ENCODE peak calls at places on chromosomes 1 and 21, in eight cellular contexts. One of them, this sample, is unnamed.

GRCh38 chr1:159981351-159982055 is 27.5 kb upstream of the SLAMF9 start:
- DNase-seq in psoas muscle: no peak
- DNase-seq in ovary: no peak
- DNase-seq in MCF 10A: no peak
- DNase-seq in A549: no peak
- DNase-seq in hepatocyte: no peak
- DNase-seq in AG04449: no peak
- DNase-seq in A673: no peak
- DNase-seq in this sample: no peak

GRCh38 chr1:145992958-145993617 is 3.3 kb downstream of the TXNIP start:
- DNase-seq in psoas muscle: no peak
- DNase-seq in ovary: no peak
- DNase-seq in MCF 10A: no peak
- DNase-seq in A549: no peak
- DNase-seq in hepatocyte: no peak
- DNase-seq in AG04449: no peak
- DNase-seq in A673: no peak
- DNase-seq in this sample: no peak

GRCh38 chr1:181089017-181089776 is 697 bp downstream of the IER5 start:
- DNase-seq in psoas muscle: peak
- DNase-seq in ovary: no peak
- DNase-seq in MCF 10A: no peak
- DNase-seq in A549: no peak
- DNase-seq in hepatocyte: peak
- DNase-seq in AG04449: no peak
- DNase-seq in A673: peak
- DNase-seq in this sample: no peak

GRCh38 chr1:109479311-109479710 is 4.4 kb upstream of the ATXN7L2 start:
- DNase-seq in psoas muscle: no peak
- DNase-seq in ovary: no peak
- DNase-seq in MCF 10A: no peak
- DNase-seq in A549: no peak
- DNase-seq in hepatocyte: no peak
- DNase-seq in AG04449: no peak
- DNase-seq in A673: no peak
- DNase-seq in this sample: no peak

GRCh38 chr21:42235593-42235992 is 16.7 kb downstream of the ABCG1 start:
- DNase-seq in psoas muscle: peak
- DNase-seq in ovary: no peak
- DNase-seq in MCF 10A: no peak
- DNase-seq in A549: no peak
- DNase-seq in hepatocyte: peak
- DNase-seq in AG04449: no peak
- DNase-seq in A673: no peak
- DNase-seq in this sample: no peak

GRCh38 chr1:40385437-40386310 is 12.1 kb downstream of the SMAP2 start:
- DNase-seq in psoas muscle: no peak
- DNase-seq in ovary: no peak
- DNase-seq in MCF 10A: no peak
- DNase-seq in A549: no peak
- DNase-seq in hepatocyte: no peak
- DNase-seq in AG04449: no peak
- DNase-seq in A673: peak
- DNase-seq in this sample: peak

GRCh38 chr1:172938676-172939075 is 112.1 kb downstream of the TNFSF18 start:
- DNase-seq in psoas muscle: no peak
- DNase-seq in ovary: no peak
- DNase-seq in MCF 10A: peak
- DNase-seq in A549: no peak
- DNase-seq in hepatocyte: no peak
- DNase-seq in AG04449: no peak
- DNase-seq in A673: no peak
- DNase-seq in this sample: no peak

GRCh38 chr21:43034098-43034497 is 41.5 kb downstream of the CBS start:
- DNase-seq in psoas muscle: no peak
- DNase-seq in ovary: no peak
- DNase-seq in MCF 10A: no peak
- DNase-seq in A549: no peak
- DNase-seq in hepatocyte: no peak
- DNase-seq in AG04449: no peak
- DNase-seq in A673: no peak
- DNase-seq in this sample: no peak

GRCh38 chr1:54207287-54207686 is 7.3 kb downstream of the MRPL37 start:
- DNase-seq in psoas muscle: no peak
- DNase-seq in ovary: no peak
- DNase-seq in MCF 10A: no peak
- DNase-seq in A549: no peak
- DNase-seq in hepatocyte: no peak
- DNase-seq in AG04449: no peak
- DNase-seq in A673: no peak
- DNase-seq in this sample: no peak

GRCh38 chr1:160542303-160542945 is 19.4 kb upstream of the SLAMF6 start:
- DNase-seq in psoas muscle: no peak
- DNase-seq in ovary: no peak
- DNase-seq in MCF 10A: no peak
- DNase-seq in A549: peak
- DNase-seq in hepatocyte: peak
- DNase-seq in AG04449: no peak
- DNase-seq in A673: no peak
- DNase-seq in this sample: no peak

GRCh38 chr1:192376387-192376786 is 59.6 kb downstream of the RGS21 start:
- DNase-seq in psoas muscle: no peak
- DNase-seq in ovary: no peak
- DNase-seq in MCF 10A: no peak
- DNase-seq in A549: no peak
- DNase-seq in hepatocyte: no peak
- DNase-seq in AG04449: no peak
- DNase-seq in A673: no peak
- DNase-seq in this sample: no peak

GRCh38 chr1:100187912-100188311 is 9.9 kb upstream of the LRRC39 start:
- DNase-seq in psoas muscle: peak
- DNase-seq in ovary: peak
- DNase-seq in MCF 10A: peak
- DNase-seq in A549: no peak
- DNase-seq in hepatocyte: peak
- DNase-seq in AG04449: no peak
- DNase-seq in A673: peak
- DNase-seq in this sample: no peak

GRCh38 chr1:25556791-25557476 is 13.5 kb downstream of the LDLRAP1 start:
- DNase-seq in psoas muscle: peak
- DNase-seq in ovary: no peak
- DNase-seq in MCF 10A: peak
- DNase-seq in A549: peak
- DNase-seq in hepatocyte: no peak
- DNase-seq in AG04449: no peak
- DNase-seq in A673: no peak
- DNase-seq in this sample: no peak

GRCh38 chr1:62025154-62025553 is 169.5 kb upstream of the L1TD1 start:
- DNase-seq in psoas muscle: no peak
- DNase-seq in ovary: no peak
- DNase-seq in MCF 10A: no peak
- DNase-seq in A549: no peak
- DNase-seq in hepatocyte: no peak
- DNase-seq in AG04449: no peak
- DNase-seq in A673: no peak
- DNase-seq in this sample: no peak

GRCh38 chr1:180923024-180923841 is 10.5 kb downstream of the KIAA1614 start:
- DNase-seq in psoas muscle: no peak
- DNase-seq in ovary: no peak
- DNase-seq in MCF 10A: peak
- DNase-seq in A549: no peak
- DNase-seq in hepatocyte: peak
- DNase-seq in AG04449: no peak
- DNase-seq in A673: peak
- DNase-seq in this sample: no peak

GRCh38 chr1:204589409-204590038 is 73.3 kb downstream of the MDM4 start:
- DNase-seq in psoas muscle: no peak
- DNase-seq in ovary: no peak
- DNase-seq in MCF 10A: no peak
- DNase-seq in A549: no peak
- DNase-seq in hepatocyte: no peak
- DNase-seq in AG04449: no peak
- DNase-seq in A673: no peak
- DNase-seq in this sample: no peak

DNA sequence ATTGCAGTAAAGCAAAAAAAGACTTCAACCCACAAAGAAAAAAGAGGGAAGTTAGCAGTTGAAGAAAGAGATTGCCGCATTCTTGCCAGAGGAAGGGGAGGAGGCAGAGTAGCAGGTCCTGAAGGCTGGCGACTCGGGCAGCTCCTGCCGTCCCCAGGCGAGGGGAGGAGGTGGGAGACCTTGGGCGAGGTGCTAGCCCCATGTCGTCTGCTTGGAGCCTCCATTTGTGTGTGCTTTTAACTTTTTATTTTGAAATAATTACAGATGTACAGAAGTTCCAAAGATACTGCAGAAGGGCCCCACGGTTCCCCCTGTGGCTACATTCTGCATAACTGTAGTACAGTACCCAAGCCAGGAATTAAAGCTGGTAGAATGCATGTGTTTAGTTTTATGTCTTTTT is 6.8 kb downstream of the TRPM2 start:
- DNase-seq in psoas muscle: no peak
- DNase-seq in ovary: no peak
- DNase-seq in MCF 10A: no peak
- DNase-seq in A549: no peak
- DNase-seq in hepatocyte: no peak
- DNase-seq in AG04449: no peak
- DNase-seq in A673: no peak
- DNase-seq in this sample: no peak
- TF ChIP-seq CTCF in psoas muscle: no peak
- TF ChIP-seq CTCF in ovary: no peak
- TF ChIP-seq CTCF in MCF 10A: no peak
- TF ChIP-seq CTCF in A549: no peak
- TF ChIP-seq CTCF in hepatocyte: no peak
- TF ChIP-seq CTCF in AG04449: no peak
- TF ChIP-seq CTCF in A673: no peak
- TF ChIP-seq CTCF in this sample: no peak

GRCh38 chr1:31444725-31445448 is 31.9 kb downstream of the SERINC2 start:
- DNase-seq in psoas muscle: no peak
- DNase-seq in ovary: no peak
- DNase-seq in MCF 10A: no peak
- DNase-seq in A549: peak
- DNase-seq in hepatocyte: peak
- DNase-seq in AG04449: no peak
- DNase-seq in A673: no peak
- DNase-seq in this sample: no peak
- TF ChIP-seq CTCF in psoas muscle: no peak
- TF ChIP-seq CTCF in ovary: no peak
- TF ChIP-seq CTCF in MCF 10A: no peak
- TF ChIP-seq CTCF in A549: no peak
- TF ChIP-seq CTCF in hepatocyte: no peak
- TF ChIP-seq CTCF in AG04449: no peak
- TF ChIP-seq CTCF in A673: no peak
- TF ChIP-seq CTCF in this sample: no peak

GRCh38 chr1:221711156-221711577 is 30.7 kb downstream of the DUSP10 start:
- DNase-seq in psoas muscle: no peak
- DNase-seq in ovary: no peak
- DNase-seq in MCF 10A: no peak
- DNase-seq in A549: no peak
- DNase-seq in hepatocyte: no peak
- DNase-seq in AG04449: no peak
- DNase-seq in A673: no peak
- DNase-seq in this sample: no peak
- TF ChIP-seq CTCF in psoas muscle: no peak
- TF ChIP-seq CTCF in ovary: no peak
- TF ChIP-seq CTCF in MCF 10A: no peak
- TF ChIP-seq CTCF in A549: no peak
- TF ChIP-seq CTCF in hepatocyte: no peak
- TF ChIP-seq CTCF in AG04449: no peak
- TF ChIP-seq CTCF in A673: no peak
- TF ChIP-seq CTCF in this sample: no peak

GRCh38 chr1:227728892-227729143 is 6.3 kb downstream of the JMJD4 start:
- DNase-seq in psoas muscle: no peak
- DNase-seq in ovary: no peak
- DNase-seq in MCF 10A: no peak
- DNase-seq in A549: no peak
- DNase-seq in hepatocyte: no peak
- DNase-seq in AG04449: no peak
- DNase-seq in A673: no peak
- DNase-seq in this sample: no peak

GRCh38 chr1:227729144-227729880 is 5.8 kb downstream of the JMJD4 start:
- DNase-seq in psoas muscle: no peak
- DNase-seq in ovary: peak
- DNase-seq in MCF 10A: peak
- DNase-seq in A549: no peak
- DNase-seq in hepatocyte: no peak
- DNase-seq in AG04449: no peak
- DNase-seq in A673: no peak
- DNase-seq in this sample: no peak

GRCh38 chr1:227730630-227731151 is 4.4 kb downstream of the JMJD4 start:
- DNase-seq in psoas muscle: no peak
- DNase-seq in ovary: peak
- DNase-seq in MCF 10A: no peak
- DNase-seq in A549: no peak
- DNase-seq in hepatocyte: no peak
- DNase-seq in AG04449: no peak
- DNase-seq in A673: no peak
- DNase-seq in this sample: no peak

GRCh38 chr1:227731241-227731677 is 3.8 kb downstream of the JMJD4 start:
- DNase-seq in psoas muscle: no peak
- DNase-seq in ovary: peak
- DNase-seq in MCF 10A: no peak
- DNase-seq in A549: no peak
- DNase-seq in hepatocyte: no peak
- DNase-seq in AG04449: no peak
- DNase-seq in A673: no peak
- DNase-seq in this sample: no peak

GRCh38 chr1:227729881-227730629 is 5.0 kb downstream of the JMJD4 start:
- DNase-seq in psoas muscle: no peak
- DNase-seq in ovary: peak
- DNase-seq in MCF 10A: peak
- DNase-seq in A549: peak
- DNase-seq in hepatocyte: peak
- DNase-seq in AG04449: no peak
- DNase-seq in A673: peak
- DNase-seq in this sample: peak
- TF ChIP-seq CTCF in psoas muscle: peak
- TF ChIP-seq CTCF in ovary: peak
- TF ChIP-seq CTCF in MCF 10A: peak
- TF ChIP-seq CTCF in A549: peak
- TF ChIP-seq CTCF in hepatocyte: peak
- TF ChIP-seq CTCF in AG04449: peak
- TF ChIP-seq CTCF in A673: peak
- TF ChIP-seq CTCF in this sample: peak

This sample was measured in GM13977.